ENCODE peak calls at places on chromosomes 7 and 10, in six cellular contexts. One of them, this sample, is unnamed.

GRCh38 chr7:101232141-101232821 is 5.3 kb downstream of the CLDN15 start:
- DNase-seq in SK-N-SH: peak; percentile 56
- DNase-seq in GM23248: no peak
- DNase-seq in neural progenitor cell: peak; percentile 57
- DNase-seq in MM.1S: no peak
- DNase-seq in HCT116: no peak
- DNase-seq in this sample: peak; percentile 68

GRCh38 chr7:23353172-23353571 is 54.0 kb downstream of the MALSU1 start:
- DNase-seq in HCT116: no peak
- DNase-seq in SK-N-SH: no peak
- DNase-seq in neural progenitor cell: peak; percentile 54
- DNase-seq in GM23248: no peak
- DNase-seq in MM.1S: peak; percentile 24
- DNase-seq in this sample: no peak

GRCh38 chr10:76080991-76081390 is 649.6 kb downstream of the LRMDA start:
- DNase-seq in SK-N-SH: no peak
- DNase-seq in neural progenitor cell: no peak
- DNase-seq in GM23248: peak; percentile 25
- DNase-seq in MM.1S: no peak
- DNase-seq in HCT116: no peak
- DNase-seq in this sample: peak; percentile 69

GRCh38 chr10:28897617-28898464 is 220.5 kb downstream of the BAMBI start:
- DNase-seq in MM.1S: no peak
- DNase-seq in neural progenitor cell: peak; percentile 86
- DNase-seq in HCT116: no peak
- DNase-seq in SK-N-SH: no peak
- DNase-seq in GM23248: no peak
- DNase-seq in this sample: no peak

GRCh38 chr7:52297128-52297527 is 738.3 kb upstream of the POM121L12 start:
- DNase-seq in HCT116: no peak
- DNase-seq in neural progenitor cell: no peak
- DNase-seq in MM.1S: peak; percentile 87
- DNase-seq in GM23248: no peak
- DNase-seq in SK-N-SH: no peak
- DNase-seq in this sample: no peak

GRCh38 chr7:34385385-34385784 is 272.6 kb upstream of the NPSR1 start:
- DNase-seq in neural progenitor cell: no peak
- DNase-seq in HCT116: no peak
- DNase-seq in GM23248: no peak
- DNase-seq in SK-N-SH: no peak
- DNase-seq in MM.1S: no peak
- DNase-seq in this sample: no peak

GRCh38 chr10:102393411-102394078 is 2.0 kb upstream of the NFKB2 start:
- DNase-seq in SK-N-SH: peak; percentile 91
- DNase-seq in MM.1S: no peak
- DNase-seq in neural progenitor cell: peak; percentile 46
- DNase-seq in GM23248: no peak
- DNase-seq in HCT116: no peak
- DNase-seq in this sample: no peak

GRCh38 chr7:91953618-91954017 is 13.0 kb downstream of the AKAP9 start:
- DNase-seq in GM23248: peak; percentile 47
- DNase-seq in neural progenitor cell: peak; percentile 8
- DNase-seq in SK-N-SH: peak; percentile 20
- DNase-seq in HCT116: no peak
- DNase-seq in MM.1S: peak; percentile 24
- DNase-seq in this sample: peak; percentile 18

GRCh38 chr10:90269699-90270098 is 568.3 kb downstream of the KIF20B start:
- DNase-seq in GM23248: no peak
- DNase-seq in neural progenitor cell: no peak
- DNase-seq in HCT116: no peak
- DNase-seq in SK-N-SH: no peak
- DNase-seq in MM.1S: no peak
- DNase-seq in this sample: no peak

GRCh38 chr10:71694567-71694968 is 25.0 kb downstream of the C10orf105 start:
- DNase-seq in neural progenitor cell: no peak
- DNase-seq in GM23248: no peak
- DNase-seq in MM.1S: peak; percentile 59
- DNase-seq in SK-N-SH: no peak
- DNase-seq in HCT116: no peak
- DNase-seq in this sample: no peak

GRCh38 chr10:14952851-14953451 is 945 bp downstream of the DCLRE1C start:
- DNase-seq in SK-N-SH: peak; percentile 34
- DNase-seq in neural progenitor cell: peak; percentile 58
- DNase-seq in MM.1S: no peak
- DNase-seq in GM23248: peak; percentile 41
- DNase-seq in HCT116: no peak
- DNase-seq in this sample: no peak

GRCh38 chr10:97713828-97714400 is 384 bp downstream of the MARVELD1 start:
- DNase-seq in GM23248: peak; percentile 90
- DNase-seq in SK-N-SH: peak; percentile 86
- DNase-seq in HCT116: no peak
- DNase-seq in neural progenitor cell: peak; percentile 92
- DNase-seq in MM.1S: peak; percentile 74
- DNase-seq in this sample: peak; percentile 52

GRCh38 chr10:14838582-14839304 is 637 bp downstream of the HSPA14 start:
- DNase-seq in MM.1S: peak; percentile 30
- DNase-seq in HCT116: no peak
- DNase-seq in SK-N-SH: peak; percentile 74
- DNase-seq in GM23248: peak; percentile 61
- DNase-seq in neural progenitor cell: peak; percentile 83
- DNase-seq in this sample: no peak

GRCh38 chr10:79379512-79380124 is 32.3 kb downstream of the PPIF start:
- DNase-seq in MM.1S: no peak
- DNase-seq in neural progenitor cell: no peak
- DNase-seq in HCT116: no peak
- DNase-seq in GM23248: peak; percentile 52
- DNase-seq in SK-N-SH: no peak
- DNase-seq in this sample: no peak

GRCh38 chr10:16832351-16833080 is 15.3 kb upstream of the RSU1 start:
- DNase-seq in HCT116: no peak
- DNase-seq in SK-N-SH: no peak
- DNase-seq in neural progenitor cell: no peak
- DNase-seq in MM.1S: no peak
- DNase-seq in GM23248: peak; percentile 98
- DNase-seq in this sample: peak; percentile 57

GRCh38 chr7:44219371-44220045 is 18.7 kb downstream of the YKT6 start:
- DNase-seq in neural progenitor cell: no peak
- DNase-seq in SK-N-SH: peak; percentile 72
- DNase-seq in MM.1S: no peak
- DNase-seq in GM23248: no peak
- DNase-seq in HCT116: no peak
- DNase-seq in this sample: no peak

GRCh38 chr10:86399879-86400704 is 33.5 kb upstream of the GRID1 start:
- DNase-seq in MM.1S: peak; percentile 98
- DNase-seq in HCT116: peak; percentile 91
- DNase-seq in SK-N-SH: peak; percentile 95
- DNase-seq in GM23248: peak; percentile 99
- DNase-seq in neural progenitor cell: peak; percentile 98
- DNase-seq in this sample: peak; percentile 90

GRCh38 chr7:140062528-140063299 is at the start of gene PARP12:
- DNase-seq in HCT116: no peak
- DNase-seq in GM23248: peak; percentile 91
- DNase-seq in MM.1S: peak; percentile 98
- DNase-seq in neural progenitor cell: peak; percentile 74
- DNase-seq in SK-N-SH: peak; percentile 93
- DNase-seq in this sample: peak; percentile 70
- H3K9ac ChIP-seq in HCT116: peak within 1 kb of the TSS; percentile 66
- H3K9ac ChIP-seq in GM23248: peak within 1 kb of the TSS; percentile 78
- H3K9ac ChIP-seq in MM.1S: peak within 1 kb of the TSS; percentile 49
- H3K9ac ChIP-seq in neural progenitor cell: no peak within 1 kb of the TSS
- H3K9ac ChIP-seq in SK-N-SH: peak within 1 kb of the TSS; percentile 67
- H3K9ac ChIP-seq in this sample: peak within 1 kb of the TSS; percentile 85

GRCh38 chr7:155066417-155066950 is 3.6 kb upstream of the HTR5A start:
- DNase-seq in neural progenitor cell: no peak
- DNase-seq in GM23248: peak; percentile 87
- DNase-seq in MM.1S: no peak
- DNase-seq in HCT116: no peak
- DNase-seq in SK-N-SH: no peak
- DNase-seq in this sample: peak; percentile 88

GRCh38 chr7:155073922-155074321 is 3.8 kb downstream of the HTR5A start:
- DNase-seq in GM23248: no peak
- DNase-seq in neural progenitor cell: no peak
- DNase-seq in HCT116: no peak
- DNase-seq in MM.1S: no peak
- DNase-seq in SK-N-SH: no peak
- DNase-seq in this sample: no peak

GRCh38 chr7:155071121-155071651 is 1.1 kb downstream of the HTR5A start:
- DNase-seq in GM23248: no peak
- DNase-seq in MM.1S: no peak
- DNase-seq in neural progenitor cell: no peak
- DNase-seq in HCT116: no peak
- DNase-seq in SK-N-SH: peak; percentile 37
- DNase-seq in this sample: no peak

GRCh38 chr7:155071916-155072315 is 1.8 kb downstream of the HTR5A start:
- DNase-seq in GM23248: no peak
- DNase-seq in SK-N-SH: no peak
- DNase-seq in HCT116: no peak
- DNase-seq in neural progenitor cell: no peak
- DNase-seq in MM.1S: no peak
- DNase-seq in this sample: no peak

DNA sequence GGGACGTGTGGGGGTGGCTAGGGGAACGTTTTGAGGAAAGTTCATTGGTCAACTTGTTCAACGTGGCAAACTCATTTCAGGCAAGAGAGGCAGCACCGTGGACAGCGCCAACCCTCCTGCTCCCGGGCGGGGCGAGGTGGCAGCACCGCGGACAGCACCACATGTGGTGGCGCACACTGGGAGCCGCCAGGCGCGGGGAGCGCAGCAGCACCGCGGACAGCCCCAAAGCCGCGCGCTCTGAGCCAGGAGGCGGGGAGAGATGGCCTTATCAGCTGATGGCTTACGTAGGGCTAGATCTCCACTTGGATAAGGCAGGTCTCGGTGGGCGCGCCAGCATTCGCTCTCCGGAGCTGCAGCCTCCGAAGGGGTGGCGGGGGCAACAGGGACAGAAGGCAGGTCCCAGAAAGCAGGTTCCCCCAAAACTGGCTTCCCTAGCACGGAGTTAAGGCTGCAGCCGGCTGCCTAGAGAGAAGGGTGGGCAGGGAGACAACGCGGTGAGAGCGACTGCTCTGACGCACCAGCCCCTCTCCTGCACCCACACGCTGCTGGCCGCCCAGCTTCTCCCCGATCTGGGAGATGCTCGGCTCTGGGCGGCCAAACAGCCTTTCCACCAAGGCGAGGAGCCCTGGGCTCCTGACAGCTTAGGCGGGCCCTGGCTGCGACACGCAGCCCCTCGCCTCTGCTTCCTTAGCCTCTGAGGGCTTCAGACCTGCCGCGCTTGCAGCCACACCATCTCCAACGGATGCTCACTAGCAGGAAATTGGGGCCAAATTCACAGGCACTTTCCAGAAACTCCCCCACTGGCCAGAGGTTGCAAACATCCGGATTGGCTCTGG is at the start of gene HTR5A:
- DNase-seq in MM.1S: peak; percentile 86
- DNase-seq in SK-N-SH: peak; percentile 70
- DNase-seq in neural progenitor cell: peak; percentile 98
- DNase-seq in GM23248: peak; percentile 94
- DNase-seq in HCT116: peak; percentile 33
- DNase-seq in this sample: peak; percentile 75
- TF ChIP-seq EZH2phosphoT487 in MM.1S: no peak
- TF ChIP-seq EZH2phosphoT487 in SK-N-SH: no peak
- TF ChIP-seq EZH2phosphoT487 in neural progenitor cell: no peak
- TF ChIP-seq EZH2phosphoT487 in GM23248: no peak
- TF ChIP-seq EZH2phosphoT487 in HCT116: no peak
- TF ChIP-seq EZH2phosphoT487 in this sample: no peak

GRCh38 chr7:45920543-45921380 is at the start of gene IGFBP3:
- DNase-seq in HCT116: no peak
- DNase-seq in GM23248: peak; percentile 93
- DNase-seq in SK-N-SH: peak; percentile 90
- DNase-seq in MM.1S: peak; percentile 76
- DNase-seq in neural progenitor cell: peak; percentile 93
- DNase-seq in this sample: peak; percentile 76
- H3K9ac ChIP-seq in HCT116: no peak within 1 kb of the TSS
- H3K9ac ChIP-seq in GM23248: peak within 1 kb of the TSS; percentile 96
- H3K9ac ChIP-seq in SK-N-SH: peak within 1 kb of the TSS; percentile 55
- H3K9ac ChIP-seq in MM.1S: peak within 1 kb of the TSS; percentile 52
- H3K9ac ChIP-seq in neural progenitor cell: no peak within 1 kb of the TSS
- H3K9ac ChIP-seq in this sample: peak within 1 kb of the TSS; percentile 34

GRCh38 chr7:20064974-20065862 is 152.0 kb downstream of the MACC1 start:
- DNase-seq in neural progenitor cell: no peak
- DNase-seq in HCT116: peak; percentile 18
- DNase-seq in GM23248: peak; percentile 81
- DNase-seq in SK-N-SH: no peak
- DNase-seq in MM.1S: peak; percentile 96
- DNase-seq in this sample: no peak
- TF ChIP-seq EZH2phosphoT487 in neural progenitor cell: no peak
- TF ChIP-seq EZH2phosphoT487 in HCT116: no peak
- TF ChIP-seq EZH2phosphoT487 in GM23248: no peak
- TF ChIP-seq EZH2phosphoT487 in SK-N-SH: no peak
- TF ChIP-seq EZH2phosphoT487 in MM.1S: no peak
- TF ChIP-seq EZH2phosphoT487 in this sample: no peak

GRCh38 chr7:2111568-2111967 is 121.2 kb downstream of the MAD1L1 start:
- DNase-seq in SK-N-SH: no peak
- DNase-seq in HCT116: no peak
- DNase-seq in GM23248: no peak
- DNase-seq in neural progenitor cell: no peak
- DNase-seq in MM.1S: no peak
- DNase-seq in this sample: no peak
- H3K9ac ChIP-seq in SK-N-SH: no peak overlapping the region
- H3K9ac ChIP-seq in HCT116: peak overlapping the region; percentile 41
- H3K9ac ChIP-seq in GM23248: no peak overlapping the region
- H3K9ac ChIP-seq in neural progenitor cell: no peak overlapping the region
- H3K9ac ChIP-seq in MM.1S: no peak overlapping the region
- H3K9ac ChIP-seq in this sample: no peak overlapping the region

GRCh38 chr10:93465806-93466675 is 16.1 kb downstream of the MYOF start:
- DNase-seq in SK-N-SH: peak; percentile 58
- DNase-seq in HCT116: peak; percentile 90
- DNase-seq in GM23248: peak; percentile 99
- DNase-seq in neural progenitor cell: no peak
- DNase-seq in MM.1S: no peak
- DNase-seq in this sample: peak; percentile 93
- TF ChIP-seq EZH2phosphoT487 in SK-N-SH: no peak
- TF ChIP-seq EZH2phosphoT487 in HCT116: no peak
- TF ChIP-seq EZH2phosphoT487 in GM23248: no peak
- TF ChIP-seq EZH2phosphoT487 in neural progenitor cell: no peak
- TF ChIP-seq EZH2phosphoT487 in MM.1S: no peak
- TF ChIP-seq EZH2phosphoT487 in this sample: no peak